ENCODE peak calls at places on chromosome 7, in five cellular contexts. W, H, J, R and E are unnamed samples.

GRCh38 chr7:8435120-8435519 is 1.7 kb downstream of the NXPH1 start:
- DNase-seq in W (peak), H (no peak), J (no peak), R (no peak), E (no peak)

GRCh38 chr7:120827719-120828118 is 30.2 kb downstream of the TSPAN12 start:
- DNase-seq in W (no peak), H (no peak), J (no peak), R (no peak), E (no peak)

GRCh38 chr7:143008007-143008901 is 18.7 kb downstream of the OR9A2 start:
- DNase-seq in W (peak), H (peak), J (peak), R (peak), E (peak)

GRCh38 chr7:130303551-130303950 is 10.6 kb downstream of the CPA4 start:
- DNase-seq in W (no peak), H (no peak), J (no peak), R (no peak), E (no peak)

GRCh38 chr7:70944516-70944915 is 187.4 kb upstream of the GALNT17 start:
- DNase-seq in W (no peak), H (no peak), J (no peak), R (no peak), E (no peak)

GRCh38 chr7:69211739-69212138 is 386.5 kb upstream of the AUTS2 start:
- DNase-seq in W (peak), H (peak), J (no peak), R (peak), E (no peak)

GRCh38 chr7:97305589-97305988 is 188.1 kb downstream of the SDHAF3 start:
- DNase-seq in W (no peak), H (no peak), J (no peak), R (no peak), E (no peak)

GRCh38 chr7:6443372-6443941 is 4.3 kb downstream of the DAGLB start:
- DNase-seq in W (no peak), H (no peak), J (no peak), R (no peak), E (peak)

GRCh38 chr7:111650456-111650999 is 88.2 kb upstream of the IMMP2L start:
- DNase-seq in W (no peak), H (no peak), J (no peak), R (peak), E (peak)

GRCh38 chr7:105600720-105601550 is 19.6 kb upstream of the EFCAB10 start:
- DNase-seq in W (peak), H (peak), J (no peak), R (no peak), E (peak)

GRCh38 chr7:31882187-31882586 is 188.0 kb downstream of the PDE1C start:
- DNase-seq in W (peak), H (no peak), J (no peak), R (no peak), E (no peak)

GRCh38 chr7:92904292-92905131 is 68.1 kb upstream of the CDK6 start:
- DNase-seq in W (peak), H (no peak), J (no peak), R (peak), E (peak)

GRCh38 chr7:6165075-6165474 is 107.3 kb downstream of the CYTH3 start:
- DNase-seq in W (peak), H (no peak), J (no peak), R (no peak), E (no peak)

GRCh38 chr7:28957064-28957821 is 887 bp downstream of the TRIL start:
- DNase-seq in W (peak), H (peak), J (no peak), R (peak), E (no peak)

GRCh38 chr7:73939528-73939927 is 78.6 kb downstream of the TMEM270 start:
- DNase-seq in W (no peak), H (no peak), J (no peak), R (no peak), E (no peak)

GRCh38 chr7:18958627-18959026 is 158.8 kb downstream of the TWIST1 start:
- DNase-seq in W (no peak), H (no peak), J (no peak), R (no peak), E (peak)

GRCh38 chr7:87060288-87060537 is 759 bp upstream of the ELAPOR2 start:
- DNase-seq in W (no peak), H (no peak), J (no peak), R (no peak), E (no peak)

GRCh38 chr7:40808409-40808942 is 673.7 kb downstream of the SUGCT start:
- DNase-seq in W (no peak), H (no peak), J (no peak), R (no peak), E (peak)

GRCh38 chr7:39265912-39266591 is 288.3 kb downstream of the POU6F2 start:
- DNase-seq in W (peak), H (no peak), J (no peak), R (no peak), E (no peak)

GRCh38 chr7:107690611-107691010 is 30.0 kb downstream of the SLC26A4 start:
- DNase-seq in W (peak), H (peak), J (no peak), R (no peak), E (no peak)

GRCh38 chr7:138388673-138389491 is 71.2 kb upstream of the TRIM24 start:
- DNase-seq in W (no peak), H (no peak), J (no peak), R (no peak), E (peak)

GRCh38 chr7:108109216-108109908 is 20.8 kb downstream of the LAMB4 start:
- DNase-seq in W (peak), H (peak), J (peak), R (peak), E (peak)

GRCh38 chr7:112939589-112940313 is 146.9 kb downstream of the GPR85 start:
- DNase-seq in W (peak), H (peak), J (peak), R (peak), E (peak)

GRCh38 chr7:129091484-129092002 is 36.6 kb upstream of the TNPO3 start:
- DNase-seq in W (peak), H (peak), J (peak), R (peak), E (peak)

GRCh38 chr7:159020987-159021386 is 123.7 kb downstream of the VIPR2 start:
- DNase-seq in W (no peak), H (no peak), J (no peak), R (peak), E (no peak)

GRCh38 chr7:14380881-14381280 is 391.4 kb upstream of the ETV1 start:
- DNase-seq in W (peak), H (no peak), J (no peak), R (no peak), E (no peak)

GRCh38 chr7:100396421-100396982 is 23.2 kb downstream of the PILRA start:
- DNase-seq in W (no peak), H (no peak), J (peak), R (no peak), E (no peak)

GRCh38 chr7:47669178-47669878 is 87.4 kb upstream of the TNS3 start:
- DNase-seq in W (no peak), H (no peak), J (peak), R (no peak), E (peak)

GRCh38 chr7:101363734-101364374 is 1.2 kb downstream of the COL26A1 start:
- DNase-seq in W (peak), H (peak), J (peak), R (peak), E (peak)

GRCh38 chr7:98202367-98203195 is 8.7 kb upstream of the BHLHA15 start:
- DNase-seq in W (no peak), H (no peak), J (peak), R (no peak), E (peak)

GRCh38 chr7:135321556-135321955 is 87.9 kb downstream of the STRA8 start:
- DNase-seq in W (no peak), H (no peak), J (no peak), R (peak), E (peak)

GRCh38 chr7:142188159-142188558 is 69.7 kb downstream of the PRSS58 start:
- DNase-seq in W (no peak), H (no peak), J (peak), R (no peak), E (peak)

GRCh38 chr7:17302575-17303142 is 4.2 kb downstream of the AHR start:
- DNase-seq in W (peak), H (no peak), J (peak), R (no peak), E (peak)
- TF ChIP-seq CTCF in W (peak), H (no peak), J (peak), R (no peak), E (peak)

GRCh38 chr7:1843271-1843861 is 173.3 kb downstream of the ELFN1 start:
- DNase-seq in W (no peak), H (peak), J (no peak), R (no peak), E (no peak)
- TF ChIP-seq CTCF in W (no peak), H (no peak), J (no peak), R (no peak), E (no peak)

GRCh38 chr7:34673066-34673465 is 15.0 kb downstream of the NPSR1 start:
- DNase-seq in W (no peak), H (no peak), J (no peak), R (no peak), E (no peak)

GRCh38 chr7:34672430-34672829 is 14.4 kb downstream of the NPSR1 start:
- DNase-seq in W (no peak), H (no peak), J (no peak), R (no peak), E (peak)

GRCh38 chr7:34677491-34677890 is 19.5 kb downstream of the NPSR1 start:
- DNase-seq in W (peak), H (no peak), J (no peak), R (no peak), E (no peak)

DNA sequence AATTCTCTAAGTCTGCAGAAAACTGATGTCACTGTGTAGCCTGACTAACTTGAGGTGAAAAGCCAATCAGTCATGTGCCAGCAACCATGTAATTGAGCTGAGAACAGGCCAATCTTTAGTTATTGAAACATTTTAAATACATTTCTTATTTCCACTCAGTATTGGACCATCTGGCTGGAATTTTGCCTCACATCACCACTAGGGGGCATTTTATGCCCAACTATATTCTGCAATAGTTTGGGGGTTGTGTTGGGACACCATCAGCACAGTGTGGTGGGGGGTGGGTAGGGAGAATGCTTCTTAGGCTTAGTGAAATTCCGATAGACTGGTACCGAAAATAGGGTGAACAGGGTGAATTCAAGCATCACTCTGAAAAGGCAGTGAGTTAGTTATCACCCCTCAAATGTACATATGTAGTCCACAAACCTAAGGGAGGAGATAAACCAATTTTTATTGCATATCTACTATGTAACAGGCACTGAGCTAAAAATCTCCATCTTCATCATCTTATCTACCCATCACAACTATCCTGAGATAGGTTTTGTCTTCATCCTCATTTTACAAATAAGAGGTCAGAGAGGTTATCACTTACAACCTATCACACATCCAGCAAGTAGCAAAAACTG is 17.8 kb downstream of the NPSR1 start:
- DNase-seq in W (peak), H (peak), J (peak), R (peak), E (peak)
- TF ChIP-seq CTCF in W (peak), H (peak), J (peak), R (peak), E (peak)

DNA sequence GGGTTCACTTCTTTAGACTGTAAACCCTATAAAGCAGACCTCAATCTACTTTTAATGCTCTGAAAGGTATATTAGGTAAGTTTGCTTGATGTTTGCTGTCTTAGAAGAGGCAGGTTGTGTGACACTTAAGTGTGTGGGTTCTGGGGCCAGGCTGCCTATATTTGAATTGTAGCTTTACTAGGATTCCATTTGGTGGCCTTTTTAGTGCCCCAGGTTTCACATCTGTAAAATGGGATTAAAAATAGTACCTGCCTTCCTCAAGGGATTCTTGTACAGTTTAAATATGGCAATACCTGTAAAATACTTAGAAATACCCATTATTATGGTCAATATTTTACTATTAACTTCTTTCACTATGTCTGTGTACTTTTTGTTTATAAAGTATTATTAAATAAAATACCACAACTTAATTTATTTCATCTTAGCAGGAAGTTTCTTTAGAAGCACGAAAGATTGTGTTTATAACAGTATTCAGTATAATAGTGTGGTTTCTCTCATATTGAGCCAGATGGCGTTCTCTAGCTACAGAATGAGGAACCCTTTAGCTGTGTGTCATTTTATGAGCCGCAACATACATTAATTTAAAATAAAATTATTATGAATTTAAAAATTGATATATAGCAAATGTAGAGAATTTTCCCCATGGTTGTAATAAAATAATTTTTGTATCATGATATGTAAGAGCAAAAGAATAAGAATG is 94.2 kb downstream of the CDK14 start:
- DNase-seq in W (no peak), H (no peak), J (no peak), R (no peak), E (no peak)
- TF ChIP-seq CTCF in W (no peak), H (no peak), J (no peak), R (no peak), E (no peak)

GRCh38 chr7:51253157-51253556 is 63.5 kb downstream of the COBL start:
- DNase-seq in W (no peak), H (peak), J (no peak), R (no peak), E (no peak)
- TF ChIP-seq CTCF in W (peak), H (peak), J (no peak), R (no peak), E (peak)

GRCh38 chr7:54781356-54781912 is 22.4 kb upstream of the SEC61G start:
- DNase-seq in W (peak), H (no peak), J (no peak), R (no peak), E (no peak)

GRCh38 chr7:54782314-54782713 is 23.3 kb upstream of the SEC61G start:
- DNase-seq in W (no peak), H (no peak), J (no peak), R (no peak), E (no peak)

GRCh38 chr7:54782829-54783228 is 23.8 kb upstream of the SEC61G start:
- DNase-seq in W (peak), H (no peak), J (no peak), R (no peak), E (no peak)

GRCh38 chr7:54785261-54785660 is 26.2 kb upstream of the SEC61G start:
- DNase-seq in W (peak), H (no peak), J (no peak), R (no peak), E (peak)

GRCh38 chr7:54783952-54784351 is 24.9 kb upstream of the SEC61G start:
- DNase-seq in W (no peak), H (no peak), J (peak), R (no peak), E (no peak)
- TF ChIP-seq CTCF in W (no peak), H (no peak), J (no peak), R (no peak), E (no peak)

DNA sequence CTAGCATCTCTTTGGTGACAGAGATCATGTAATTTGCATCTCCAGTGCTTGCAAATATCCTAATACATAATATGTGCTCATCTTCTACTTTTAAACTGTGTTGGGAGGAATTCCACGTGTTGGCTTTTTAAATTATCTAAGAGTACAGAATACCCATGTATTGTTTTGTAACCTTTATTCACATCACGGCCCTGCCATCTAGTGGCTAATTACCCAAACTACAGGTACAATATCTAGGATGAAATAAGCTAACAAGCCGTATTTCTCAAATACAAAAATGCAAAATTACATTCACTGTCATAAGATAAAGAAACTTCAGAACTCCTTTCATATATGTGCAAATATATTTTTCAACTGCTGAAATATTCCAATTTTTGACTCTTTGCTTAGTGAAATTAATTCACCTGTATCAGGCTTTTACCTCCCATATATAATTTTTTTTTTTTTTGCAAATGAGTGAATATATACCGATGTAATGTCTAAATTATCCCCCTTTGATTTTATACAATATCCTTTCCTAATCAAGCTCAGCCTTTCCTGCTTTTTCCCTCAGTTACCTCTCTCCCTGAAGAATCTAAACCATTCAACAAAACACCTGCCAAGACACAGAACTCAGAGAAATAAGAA is 30.3 kb upstream of the LSM8 start:
- DNase-seq in W (peak), H (no peak), J (peak), R (peak), E (peak)
- TF ChIP-seq CTCF in W (peak), H (peak), J (peak), R (peak), E (peak)